ENCODE peak calls at places on chromosomes 11 and 22, in four cellular contexts. S, X, Y and E are unnamed samples.
A peak's percentile ranks its signal among the peaks of the same experiment; 100 is the strongest.

GRCh38 chr11:85171648-85172257 is 455.4 kb downstream of the DLG2 start:
- DNase-seq in Y (no peak), S (no peak), X (no peak), E (no peak)

GRCh38 chr11:72576196-72576595 is 98.0 kb downstream of the PDE2A start:
- DNase-seq in Y (no peak), S (no peak), X (no peak), E (no peak)

GRCh38 chr11:14622241-14622954 is 21.2 kb upstream of the PDE3B start:
- DNase-seq in X (no peak), Y (peak; percentile 45), S (no peak), E (no peak)

GRCh38 chr22:32100711-32101110 is 57.6 kb downstream of the SLC5A1 start:
- DNase-seq in Y (no peak), S (no peak), X (no peak), E (no peak)

GRCh38 chr11:33461726-33462125 is 204.5 kb downstream of the HIPK3 start:
- DNase-seq in X (no peak), S (no peak), Y (no peak), E (no peak)

GRCh38 chr11:76579047-76579751 is 91.3 kb downstream of the LRRC32 start:
- DNase-seq in S (no peak), X (no peak), Y (peak; percentile 81), E (peak; percentile 81)

GRCh38 chr22:40665312-40665711 is 14.0 kb upstream of the MCHR1 start:
- DNase-seq in X (no peak), S (no peak), Y (peak; percentile 75), E (no peak)

GRCh38 chr11:62593434-62594044 is 2.2 kb upstream of the TUT1 start:
- DNase-seq in S (peak; percentile 70), Y (peak; percentile 77), X (peak; percentile 80), E (peak; percentile 61)

GRCh38 chr22:46406349-46406748 is 70.8 kb downstream of the TRMU start:
- DNase-seq in X (no peak), Y (no peak), S (no peak), E (no peak)

GRCh38 chr11:72781313-72782080 is 12.3 kb downstream of the STARD10 start:
- DNase-seq in Y (peak; percentile 29), S (no peak), X (no peak), E (no peak)

GRCh38 chr22:22487869-22488597 is 20.5 kb downstream of the ZNF280B start:
- DNase-seq in Y (no peak), S (no peak), X (no peak), E (no peak)

GRCh38 chr11:30429550-30429949 is 106.6 kb downstream of the ARL14EP start:
- DNase-seq in X (no peak), S (no peak), Y (no peak), E (no peak)

GRCh38 chr11:8870461-8871282 is 40.3 kb upstream of the AKIP1 start:
- DNase-seq in X (peak; percentile 48), S (peak; percentile 58), Y (peak; percentile 79), E (peak; percentile 43)

GRCh38 chr11:104968365-104968855 is at the start of gene CASP4:
- DNase-seq in X (peak; percentile 54), Y (peak; percentile 91), S (no peak), E (no peak)

GRCh38 chr11:115287266-115287665 is 216.9 kb downstream of the CADM1 start:
- DNase-seq in X (no peak), Y (no peak), S (no peak), E (no peak)

GRCh38 chr11:118915941-118916841 is 9.5 kb downstream of the BCL9L start:
- DNase-seq in Y (no peak), X (no peak), S (no peak), E (no peak)

GRCh38 chr11:57338152-57338551 is at the start of gene P2RX3:
- DNase-seq in Y (no peak), X (no peak), S (no peak), E (no peak)
- H3K4me1 ChIP-seq in Y (peaks cover 8% of the 10 kb centered on the region), X (peaks cover 24% of the 10 kb centered on the region), S (peaks cover 28% of the 10 kb centered on the region), E (peaks cover 14% of the 10 kb centered on the region)

DNA sequence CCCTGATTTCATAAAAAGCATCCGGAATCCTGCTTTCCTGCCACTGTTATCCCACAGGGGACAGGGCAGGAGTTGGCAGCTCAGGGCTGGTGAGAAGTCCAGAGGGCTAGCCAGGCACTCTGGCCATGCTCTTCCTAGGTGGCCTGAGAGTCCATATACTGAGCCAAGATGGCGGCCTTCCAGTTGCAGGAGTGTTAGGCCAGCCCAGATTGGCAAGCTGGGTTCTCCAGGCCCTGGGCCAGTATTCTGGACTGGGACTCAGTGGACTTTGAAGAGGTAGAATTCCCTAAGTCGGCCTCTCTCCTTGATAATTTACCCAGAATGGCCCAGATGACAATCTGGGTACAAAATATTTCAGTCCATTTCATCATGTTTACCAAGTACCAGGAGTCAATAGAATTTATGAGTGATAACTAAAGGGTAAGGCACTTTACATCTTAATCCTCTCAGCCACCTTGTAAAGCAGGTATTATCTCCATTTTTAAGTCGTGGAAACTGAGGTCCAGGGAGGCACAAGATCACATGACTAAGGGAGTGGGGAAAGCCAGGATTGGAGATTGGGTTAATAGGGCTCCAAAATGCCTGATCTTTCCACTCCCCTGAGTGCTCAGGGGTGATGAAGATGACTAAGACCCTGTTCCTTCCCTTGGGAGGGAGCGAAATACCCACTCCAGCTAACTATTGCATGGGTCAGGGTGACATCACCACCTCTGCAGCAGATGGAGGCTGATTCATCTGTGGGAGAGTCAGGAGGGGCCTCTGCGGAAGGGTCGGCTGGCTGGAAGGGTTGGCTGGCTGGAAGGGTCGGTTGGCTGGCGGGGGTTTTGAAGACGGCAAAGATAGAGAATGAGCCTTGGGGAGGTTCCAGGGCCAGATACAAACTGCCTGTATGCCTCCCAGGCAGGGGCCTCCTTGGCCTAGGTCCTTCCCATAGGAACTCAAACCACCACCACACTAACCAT is 1.2 kb upstream of the MICALL1 start:
- DNase-seq in X (peak; percentile 20), Y (peak; percentile 99), S (no peak), E (peak; percentile 95)
- H3K4me3 ChIP-seq in X (no peak overlapping the region), Y (peak overlapping the region; percentile 94), S (no peak overlapping the region), E (peak overlapping the region; percentile 97)

DNA sequence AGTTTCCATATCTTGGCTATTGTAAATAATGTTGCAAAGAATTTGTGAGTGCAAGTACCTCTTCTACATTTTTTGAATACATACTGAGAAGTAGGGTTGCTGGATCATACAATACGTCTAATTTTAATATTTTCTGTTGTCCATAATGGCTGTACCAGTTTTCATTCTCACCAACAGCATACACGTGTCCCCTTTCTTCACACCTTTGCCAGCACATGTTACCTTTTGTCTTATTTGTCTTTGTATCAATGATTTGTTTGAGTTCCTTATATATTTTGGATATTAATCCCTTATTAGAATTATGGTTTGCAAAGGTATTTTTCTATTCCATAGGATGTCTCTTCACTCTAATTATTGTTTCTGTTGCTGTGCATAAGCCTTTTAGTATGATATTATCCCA is 904.3 kb downstream of the METTL15 start:
- DNase-seq in Y (no peak), X (no peak), S (no peak), E (no peak)
- H3K4me1 ChIP-seq in Y (no peaks in the 10 kb centered on the region), X (no peaks in the 10 kb centered on the region), S (no peaks in the 10 kb centered on the region), E (no peaks in the 10 kb centered on the region)

GRCh38 chr22:42994917-42995562 is 19.9 kb downstream of the PACSIN2 start:
- DNase-seq in Y (peak; percentile 96), X (peak; percentile 59), S (no peak), E (peak; percentile 85)
- H3K4me3 ChIP-seq in Y (no peak overlapping the region), X (no peak overlapping the region), S (no peak overlapping the region), E (peak overlapping the region; percentile 4)

GRCh38 chr22:50192056-50192824 is 6.5 kb downstream of the TRABD start:
- DNase-seq in X (no peak), Y (no peak), S (no peak), E (no peak)

GRCh38 chr22:50192825-50193204 is 7.1 kb downstream of the TRABD start:
- DNase-seq in Y (no peak), X (no peak), S (no peak), E (no peak)

GRCh38 chr22:50190182-50190951 is 4.7 kb downstream of the TRABD start:
- DNase-seq in S (no peak), X (no peak), Y (peak; percentile 53), E (peak; percentile 88)

GRCh38 chr22:50189849-50190181 is 4.1 kb downstream of the TRABD start:
- DNase-seq in Y (no peak), X (no peak), S (no peak), E (no peak)

GRCh38 chr22:50191041-50191740 is 5.5 kb downstream of the TRABD start:
- DNase-seq in S (no peak), Y (no peak), X (no peak), E (no peak)
- H3K4me1 ChIP-seq in S (peaks cover 6% of the 10 kb centered on the region), Y (peaks cover 49% of the 10 kb centered on the region), X (peaks cover 55% of the 10 kb centered on the region), E (peaks cover 38% of the 10 kb centered on the region)

DNA sequence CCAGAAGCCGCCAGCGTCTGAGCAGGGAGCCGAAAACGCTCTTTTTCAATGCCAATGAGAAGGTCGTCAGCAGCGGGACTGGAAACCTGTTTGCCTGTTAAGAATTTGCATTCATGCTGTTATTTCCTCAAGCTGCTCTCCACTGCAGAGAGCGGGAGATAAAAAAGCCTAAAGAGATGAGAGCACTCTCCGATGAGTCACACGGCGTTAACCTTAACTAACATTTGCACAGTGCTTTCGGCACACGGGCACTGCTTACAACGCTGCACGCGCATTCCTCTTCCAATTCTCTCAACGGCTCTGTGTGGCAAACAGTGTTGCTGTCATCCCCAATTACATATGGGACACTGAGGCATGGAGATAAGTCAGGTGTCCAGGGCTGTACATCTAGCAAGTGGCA is 40.0 kb upstream of the RTL6 start:
- DNase-seq in S (no peak), Y (peak; percentile 56), X (no peak), E (no peak)
- H3K4me3 ChIP-seq in S (no peak overlapping the region), Y (no peak overlapping the region), X (no peak overlapping the region), E (no peak overlapping the region)

GRCh38 chr22:43419371-43420080 is 7.7 kb downstream of the MPPED1 start:
- DNase-seq in S (no peak), Y (no peak), X (no peak), E (no peak)

GRCh38 chr22:43423046-43423445 is 11.2 kb downstream of the MPPED1 start:
- DNase-seq in S (no peak), X (no peak), Y (no peak), E (no peak)

GRCh38 chr22:43424201-43424600 is 12.4 kb downstream of the MPPED1 start:
- DNase-seq in Y (no peak), X (no peak), S (no peak), E (no peak)

GRCh38 chr22:43420991-43421665 is 9.3 kb downstream of the MPPED1 start:
- DNase-seq in Y (no peak), X (no peak), S (no peak), E (no peak)

GRCh38 chr22:43421914-43422615 is 10.3 kb downstream of the MPPED1 start:
- DNase-seq in X (no peak), Y (no peak), S (no peak), E (no peak)
- H3K4me1 ChIP-seq in X (no peaks in the 10 kb centered on the region), Y (no peaks in the 10 kb centered on the region), S (peaks cover 56% of the 10 kb centered on the region), E (no peaks in the 10 kb centered on the region)